ENCODE peak calls at places on chromosomes 7 and 10, in nine cellular contexts. One of them, this sample, is unnamed.

GRCh38 chr7:72435366-72435765 is 23.2 kb upstream of the CALN1 start:
- DNase-seq in tibial nerve: no peak
- DNase-seq in GM10248: no peak
- DNase-seq in esophagus muscularis mucosa: no peak
- DNase-seq in HL-60: no peak
- DNase-seq in HFFc6: no peak
- DNase-seq in upper lobe of right lung: no peak
- DNase-seq in lower lobe of right lung: no peak
- DNase-seq in GM12864: no peak
- DNase-seq in this sample: no peak

GRCh38 chr7:35253680-35254495 is at the start of gene TBX20:
- DNase-seq in HFFc6: no peak
- DNase-seq in tibial nerve: no peak
- DNase-seq in GM10248: no peak
- DNase-seq in esophagus muscularis mucosa: no peak
- DNase-seq in GM12864: no peak
- DNase-seq in lower lobe of right lung: peak
- DNase-seq in upper lobe of right lung: peak
- DNase-seq in HL-60: no peak
- DNase-seq in this sample: no peak

GRCh38 chr7:111089822-111090426 is 1.0 kb upstream of the LRRN3 start:
- DNase-seq in upper lobe of right lung: no peak
- DNase-seq in HFFc6: peak
- DNase-seq in esophagus muscularis mucosa: no peak
- DNase-seq in GM10248: peak
- DNase-seq in HL-60: peak
- DNase-seq in tibial nerve: no peak
- DNase-seq in lower lobe of right lung: no peak
- DNase-seq in GM12864: no peak
- DNase-seq in this sample: no peak

GRCh38 chr10:14918964-14919363 is 34.9 kb downstream of the DCLRE1C start:
- DNase-seq in GM12864: no peak
- DNase-seq in upper lobe of right lung: no peak
- DNase-seq in GM10248: no peak
- DNase-seq in esophagus muscularis mucosa: no peak
- DNase-seq in tibial nerve: no peak
- DNase-seq in HFFc6: no peak
- DNase-seq in HL-60: no peak
- DNase-seq in lower lobe of right lung: no peak
- DNase-seq in this sample: no peak

GRCh38 chr10:90635111-90635798 is 222.6 kb downstream of the HTR7 start:
- DNase-seq in HFFc6: no peak
- DNase-seq in GM12864: no peak
- DNase-seq in upper lobe of right lung: no peak
- DNase-seq in tibial nerve: no peak
- DNase-seq in esophagus muscularis mucosa: no peak
- DNase-seq in lower lobe of right lung: no peak
- DNase-seq in GM10248: no peak
- DNase-seq in HL-60: no peak
- DNase-seq in this sample: no peak

GRCh38 chr7:119010635-119011034 is 786.1 kb downstream of the ANKRD7 start:
- DNase-seq in HFFc6: no peak
- DNase-seq in GM12864: no peak
- DNase-seq in tibial nerve: no peak
- DNase-seq in esophagus muscularis mucosa: no peak
- DNase-seq in upper lobe of right lung: no peak
- DNase-seq in HL-60: no peak
- DNase-seq in GM10248: no peak
- DNase-seq in lower lobe of right lung: no peak
- DNase-seq in this sample: no peak

GRCh38 chr7:28207486-28208158 is 27.0 kb upstream of the JAZF1 start:
- DNase-seq in GM12864: peak
- DNase-seq in HFFc6: no peak
- DNase-seq in upper lobe of right lung: no peak
- DNase-seq in lower lobe of right lung: no peak
- DNase-seq in esophagus muscularis mucosa: no peak
- DNase-seq in HL-60: no peak
- DNase-seq in tibial nerve: no peak
- DNase-seq in GM10248: peak
- DNase-seq in this sample: no peak

GRCh38 chr10:75400769-75401568 is 595 bp downstream of the ZNF503 start:
- DNase-seq in GM12864: no peak
- DNase-seq in upper lobe of right lung: peak
- DNase-seq in HFFc6: peak
- DNase-seq in tibial nerve: peak
- DNase-seq in HL-60: no peak
- DNase-seq in GM10248: peak
- DNase-seq in lower lobe of right lung: peak
- DNase-seq in esophagus muscularis mucosa: no peak
- DNase-seq in this sample: no peak

GRCh38 chr7:28096713-28097112 is 83.9 kb downstream of the JAZF1 start:
- DNase-seq in tibial nerve: peak
- DNase-seq in lower lobe of right lung: no peak
- DNase-seq in GM12864: no peak
- DNase-seq in upper lobe of right lung: no peak
- DNase-seq in esophagus muscularis mucosa: peak
- DNase-seq in HFFc6: peak
- DNase-seq in HL-60: peak
- DNase-seq in GM10248: peak
- DNase-seq in this sample: no peak

GRCh38 chr7:50092579-50093411 is at the start of gene ZPBP:
- DNase-seq in HFFc6: peak
- DNase-seq in GM12864: peak
- DNase-seq in esophagus muscularis mucosa: no peak
- DNase-seq in HL-60: peak
- DNase-seq in GM10248: peak
- DNase-seq in tibial nerve: peak
- DNase-seq in upper lobe of right lung: peak
- DNase-seq in lower lobe of right lung: peak
- DNase-seq in this sample: peak

GRCh38 chr7:106284516-106285050 is at the start of gene NAMPT:
- DNase-seq in GM10248: peak
- DNase-seq in tibial nerve: peak
- DNase-seq in lower lobe of right lung: peak
- DNase-seq in upper lobe of right lung: no peak
- DNase-seq in GM12864: no peak
- DNase-seq in HL-60: no peak
- DNase-seq in esophagus muscularis mucosa: no peak
- DNase-seq in HFFc6: no peak
- DNase-seq in this sample: no peak

GRCh38 chr10:16310440-16310839 is 126.4 kb upstream of the PTER start:
- DNase-seq in esophagus muscularis mucosa: no peak
- DNase-seq in lower lobe of right lung: no peak
- DNase-seq in HL-60: no peak
- DNase-seq in HFFc6: no peak
- DNase-seq in GM10248: no peak
- DNase-seq in GM12864: no peak
- DNase-seq in upper lobe of right lung: no peak
- DNase-seq in tibial nerve: no peak
- DNase-seq in this sample: no peak

GRCh38 chr10:16316733-16317132 is 120.1 kb upstream of the PTER start:
- DNase-seq in HFFc6: no peak
- DNase-seq in esophagus muscularis mucosa: peak
- DNase-seq in lower lobe of right lung: no peak
- DNase-seq in HL-60: no peak
- DNase-seq in GM10248: no peak
- DNase-seq in tibial nerve: no peak
- DNase-seq in upper lobe of right lung: no peak
- DNase-seq in GM12864: no peak
- DNase-seq in this sample: no peak

GRCh38 chr10:16314259-16314658 is 122.6 kb upstream of the PTER start:
- DNase-seq in HL-60: no peak
- DNase-seq in upper lobe of right lung: no peak
- DNase-seq in HFFc6: no peak
- DNase-seq in esophagus muscularis mucosa: no peak
- DNase-seq in lower lobe of right lung: no peak
- DNase-seq in GM12864: no peak
- DNase-seq in GM10248: peak
- DNase-seq in tibial nerve: no peak
- DNase-seq in this sample: no peak
- TF ChIP-seq CTCF in HL-60: no peak
- TF ChIP-seq CTCF in upper lobe of right lung: no peak
- TF ChIP-seq CTCF in HFFc6: no peak
- TF ChIP-seq CTCF in esophagus muscularis mucosa: no peak
- TF ChIP-seq CTCF in lower lobe of right lung: no peak
- TF ChIP-seq CTCF in GM12864: peak
- TF ChIP-seq CTCF in GM10248: peak
- TF ChIP-seq CTCF in tibial nerve: no peak
- TF ChIP-seq CTCF in this sample: no peak

DNA sequence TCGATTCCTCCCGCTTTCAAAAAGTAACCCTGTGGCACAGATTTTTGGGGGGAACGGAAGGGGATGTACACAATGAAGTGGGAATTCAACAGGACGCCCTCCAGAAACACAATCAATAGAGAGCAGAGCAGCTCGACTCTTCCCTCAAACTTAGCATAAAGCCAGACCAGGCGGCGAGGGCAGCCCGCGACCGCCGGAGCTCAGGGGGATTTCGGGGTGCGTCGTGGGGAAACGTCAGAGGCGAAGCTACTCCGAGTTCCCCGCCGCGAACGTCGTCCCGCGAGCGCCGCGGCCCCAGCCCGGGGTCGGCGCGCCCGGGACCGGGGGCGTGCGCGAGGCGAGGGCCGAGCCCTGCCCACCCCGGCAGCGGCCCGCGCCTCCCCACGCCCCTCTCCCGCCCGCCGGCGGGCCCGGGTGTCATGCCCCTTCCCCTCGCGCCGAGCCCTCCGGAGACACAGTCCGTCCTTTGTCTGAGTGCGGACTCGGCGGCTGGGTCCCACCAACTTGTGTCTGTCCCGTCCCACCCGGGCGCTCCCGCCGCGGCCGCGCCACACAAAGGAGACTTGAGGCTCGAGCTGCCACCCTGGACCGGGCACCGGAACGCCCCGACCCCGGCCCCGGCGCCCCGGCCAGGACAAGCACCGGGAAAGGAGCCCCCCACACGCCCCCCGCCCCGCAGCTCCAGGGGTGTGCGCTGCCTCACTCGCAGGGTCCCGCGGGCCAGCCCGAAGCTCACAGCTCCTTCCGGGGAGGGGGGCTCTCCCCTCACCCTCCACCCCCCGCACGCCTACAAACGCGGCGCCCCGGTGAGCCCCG is 650 bp downstream of the EZH2 start:
- DNase-seq in HFFc6: no peak
- DNase-seq in upper lobe of right lung: peak
- DNase-seq in GM10248: peak
- DNase-seq in GM12864: no peak
- DNase-seq in lower lobe of right lung: peak
- DNase-seq in esophagus muscularis mucosa: no peak
- DNase-seq in HL-60: no peak
- DNase-seq in tibial nerve: peak
- DNase-seq in this sample: no peak
- TF ChIP-seq CTCF in HFFc6: no peak
- TF ChIP-seq CTCF in upper lobe of right lung: no peak
- TF ChIP-seq CTCF in GM10248: no peak
- TF ChIP-seq CTCF in GM12864: no peak
- TF ChIP-seq CTCF in lower lobe of right lung: no peak
- TF ChIP-seq CTCF in esophagus muscularis mucosa: no peak
- TF ChIP-seq CTCF in HL-60: no peak
- TF ChIP-seq CTCF in tibial nerve: no peak
- TF ChIP-seq CTCF in this sample: no peak

DNA sequence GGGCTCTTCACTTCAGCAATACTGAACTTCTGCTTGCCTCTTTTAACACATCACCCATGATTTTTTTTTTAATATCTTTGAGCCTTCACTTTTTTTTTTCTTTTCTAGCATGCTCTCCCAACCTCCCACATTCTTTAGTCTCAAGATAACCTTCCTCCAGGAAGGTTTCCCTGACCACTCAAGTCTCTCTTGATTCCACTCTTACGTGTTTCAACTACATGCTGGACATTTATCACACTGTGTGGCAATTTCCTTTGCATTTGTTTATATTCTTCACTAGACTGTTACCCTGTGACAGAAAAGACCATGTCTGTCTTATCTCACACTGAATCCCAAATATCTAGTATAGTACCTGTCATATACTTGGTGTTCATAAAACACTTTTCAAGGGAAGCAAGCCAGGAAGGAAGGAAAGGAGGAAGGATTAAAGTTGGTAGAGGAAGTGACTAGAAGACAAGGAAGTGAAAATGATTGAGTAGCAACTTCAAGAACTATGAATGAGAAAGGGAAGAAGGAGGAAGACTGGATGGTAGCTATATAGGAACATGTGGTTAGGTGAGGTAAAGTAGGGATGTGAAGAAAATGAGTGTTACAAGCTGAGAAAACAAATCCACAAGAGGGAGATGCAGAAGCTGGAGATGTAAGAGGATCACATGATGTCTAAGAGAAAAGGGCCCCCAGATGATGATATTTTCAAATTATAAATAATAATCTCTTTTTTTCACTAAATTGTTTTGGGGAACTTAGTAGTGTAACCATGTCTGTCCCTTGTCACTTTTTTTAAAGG is 40.4 kb downstream of the IFIT5 start:
- DNase-seq in HL-60: peak
- DNase-seq in GM10248: no peak
- DNase-seq in tibial nerve: no peak
- DNase-seq in HFFc6: no peak
- DNase-seq in esophagus muscularis mucosa: no peak
- DNase-seq in GM12864: no peak
- DNase-seq in upper lobe of right lung: no peak
- DNase-seq in lower lobe of right lung: no peak
- DNase-seq in this sample: no peak
- TF ChIP-seq CTCF in HL-60: no peak
- TF ChIP-seq CTCF in GM10248: no peak
- TF ChIP-seq CTCF in tibial nerve: no peak
- TF ChIP-seq CTCF in HFFc6: peak
- TF ChIP-seq CTCF in esophagus muscularis mucosa: no peak
- TF ChIP-seq CTCF in GM12864: no peak
- TF ChIP-seq CTCF in upper lobe of right lung: no peak
- TF ChIP-seq CTCF in lower lobe of right lung: no peak
- TF ChIP-seq CTCF in this sample: no peak

DNA sequence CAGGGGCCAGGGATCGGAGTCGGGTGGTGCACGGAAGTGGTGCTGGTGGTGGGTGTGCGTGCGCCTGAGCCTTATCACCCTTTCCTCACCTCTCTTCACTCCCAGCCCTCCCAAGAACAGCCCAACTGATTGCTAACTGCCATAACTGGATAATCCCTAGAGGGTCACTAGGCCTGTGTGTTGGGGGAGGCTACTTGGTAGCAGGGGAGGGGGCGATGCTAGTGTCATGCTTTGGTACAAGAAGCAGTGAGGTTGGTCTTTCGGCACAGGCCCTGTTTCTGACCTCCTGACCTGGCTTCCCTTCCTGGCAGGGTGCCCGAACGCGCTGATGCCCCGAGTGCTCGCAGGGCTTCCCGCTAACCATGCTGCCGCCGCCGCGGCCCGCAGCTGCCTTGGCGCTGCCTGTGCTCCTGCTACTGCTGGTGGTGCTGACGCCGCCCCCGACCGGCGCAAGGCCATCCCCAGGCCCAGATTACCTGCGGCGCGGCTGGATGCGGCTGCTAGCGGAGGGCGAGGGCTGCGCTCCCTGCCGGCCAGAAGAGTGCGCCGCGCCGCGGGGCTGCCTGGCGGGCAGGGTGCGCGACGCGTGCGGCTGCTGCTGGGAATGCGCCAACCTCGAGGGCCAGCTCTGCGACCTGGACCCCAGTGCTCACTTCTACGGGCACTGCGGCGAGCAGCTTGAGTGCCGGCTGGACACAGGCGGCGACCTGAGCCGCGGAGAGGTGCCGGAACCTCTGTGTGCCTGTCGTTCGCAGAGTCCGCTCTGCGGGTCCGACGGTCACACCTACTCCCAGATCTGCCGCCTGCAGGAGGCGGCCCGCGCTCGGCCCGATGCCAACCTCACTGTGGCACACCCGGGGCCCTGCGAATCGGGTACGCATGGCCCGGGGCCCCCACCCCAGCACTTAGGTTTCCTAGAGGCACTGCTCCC is 707 bp downstream of the KAZALD1 start:
- DNase-seq in GM10248: peak
- DNase-seq in upper lobe of right lung: peak
- DNase-seq in esophagus muscularis mucosa: no peak
- DNase-seq in tibial nerve: peak
- DNase-seq in lower lobe of right lung: peak
- DNase-seq in HFFc6: no peak
- DNase-seq in HL-60: no peak
- DNase-seq in GM12864: no peak
- DNase-seq in this sample: no peak
- TF ChIP-seq CTCF in GM10248: peak
- TF ChIP-seq CTCF in upper lobe of right lung: peak
- TF ChIP-seq CTCF in esophagus muscularis mucosa: peak
- TF ChIP-seq CTCF in tibial nerve: peak
- TF ChIP-seq CTCF in lower lobe of right lung: peak
- TF ChIP-seq CTCF in HFFc6: peak
- TF ChIP-seq CTCF in HL-60: no peak
- TF ChIP-seq CTCF in GM12864: peak
- TF ChIP-seq CTCF in this sample: peak